ENCODE peak calls at places on chromosomes 4 and X, in nine cellular contexts. H is brain microvascular endothelial cell, U is epithelial cell of esophagus, D is AG09309, W is heart right ventricle, Y is body of pancreas, I is colonic mucosa, T is AG04449, R is A549. Z is an unnamed sample.
A peak's percentile ranks its signal among the peaks of the same experiment; 100 is the strongest.

GRCh38 chr4:34371676-34372075 is 1872.6 kb downstream of the ARAP2 start:
- DNase-seq in H (no peak), U (no peak), D (no peak), W (no peak), Y (no peak), I (no peak), T (no peak), R (no peak), Z (no peak)

GRCh38 chrX:121258545-121258944 is 211.1 kb downstream of the GLUD2 start:
- DNase-seq in H (no peak), U (no peak), D (no peak), W (no peak), Y (no peak), I (no peak), T (no peak), R (no peak), Z (no peak)

GRCh38 chrX:19867411-19867732 is 20.0 kb downstream of the SH3KBP1 start:
- DNase-seq in H (no peak), U (no peak), D (no peak), W (no peak), Y (no peak), I (no peak), T (no peak), R (no peak), Z (no peak)

GRCh38 chr4:24535399-24535798 is 49.0 kb downstream of the DHX15 start:
- DNase-seq in H (no peak), U (no peak), D (no peak), W (no peak), Y (no peak), I (no peak), T (no peak), R (no peak), Z (no peak)

GRCh38 chrX:71619193-71619592 is 882 bp upstream of the CXCR3 start:
- DNase-seq in H (no peak), U (no peak), D (no peak), W (no peak), Y (no peak), I (no peak), T (no peak), R (no peak), Z (no peak)

GRCh38 chr4:532588-533317 is 33.7 kb downstream of the PIGG start:
- DNase-seq in H (no peak), U (peak; percentile 17), D (no peak), W (no peak), Y (no peak), I (no peak), T (no peak), R (peak; percentile 19), Z (no peak)

GRCh38 chrX:49214996-49215526 is 15.1 kb upstream of the SYP start:
- DNase-seq in H (no peak), U (no peak), D (no peak), W (no peak), Y (no peak), I (no peak), T (no peak), R (no peak), Z (no peak)

GRCh38 chr4:7959066-7959465 is 19.4 kb upstream of the AFAP1 start:
- DNase-seq in H (no peak), U (no peak), D (no peak), W (no peak), Y (no peak), I (no peak), T (no peak), R (no peak), Z (no peak)

GRCh38 chr4:13612569-13612968 is 15.0 kb downstream of the BOD1L1 start:
- DNase-seq in H (no peak), U (no peak), D (no peak), W (no peak), Y (no peak), I (no peak), T (no peak), R (no peak), Z (no peak)

GRCh38 chr4:148442830-148443549 is 776 bp upstream of the NR3C2 start:
- DNase-seq in H (no peak), U (no peak), D (no peak), W (peak; percentile 45), Y (no peak), I (no peak), T (no peak), R (no peak), Z (no peak)

GRCh38 chr4:148444296-148445070 is 2.3 kb upstream of the NR3C2 start:
- DNase-seq in H (no peak), U (no peak), D (no peak), W (peak; percentile 55), Y (peak; percentile 47), I (peak; percentile 44), T (no peak), R (no peak), Z (peak; percentile 12)

GRCh38 chr4:148443550-148444295 is 1.5 kb upstream of the NR3C2 start:
- DNase-seq in H (no peak), U (peak; percentile 6), D (no peak), W (peak; percentile 42), Y (peak; percentile 44), I (peak; percentile 50), T (no peak), R (no peak), Z (peak; percentile 13)

GRCh38 chr4:148441986-148442829 is at the start of gene NR3C2:
- DNase-seq in H (peak; percentile 98), U (peak; percentile 98), D (peak; percentile 91), W (peak; percentile 96), Y (peak; percentile 99), I (peak; percentile 100), T (peak; percentile 76), R (peak; percentile 94), Z (peak; percentile 100)

DNA sequence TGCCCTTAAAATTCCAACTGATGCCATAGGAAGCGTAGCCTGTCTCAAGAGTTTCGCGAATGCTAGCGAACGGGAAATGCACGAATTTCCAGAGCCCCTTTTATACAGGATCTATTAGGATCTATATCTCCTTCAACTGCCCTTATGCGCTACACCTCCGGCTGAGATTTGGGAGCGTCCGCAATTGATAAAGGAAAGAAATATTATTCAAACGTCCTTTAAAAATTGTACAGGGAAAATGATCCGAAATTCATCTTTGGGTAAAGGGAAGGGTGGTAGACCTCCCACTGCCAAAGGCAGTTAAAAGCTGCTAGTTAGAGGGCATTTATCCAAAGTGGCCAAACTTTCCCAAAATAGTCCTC is 609 bp downstream of the NR3C2 start:
- DNase-seq in H (no peak), U (no peak), D (no peak), W (no peak), Y (no peak), I (peak; percentile 36), T (no peak), R (no peak), Z (no peak)
- H3K4me3 ChIP-seq in H (peak overlapping the region; percentile 78), U (peak overlapping the region; percentile 86), D (peak overlapping the region; percentile 90), W (peak overlapping the region; percentile 93), Y (peak overlapping the region; percentile 88), I (peak overlapping the region; percentile 87), T (peak overlapping the region; percentile 72), R (peak overlapping the region; percentile 64), Z (peak overlapping the region; percentile 97)

GRCh38 chrX:29090811-29091210 is 503.6 kb downstream of the IL1RAPL1 start:
- DNase-seq in H (no peak), U (peak; percentile 3), D (no peak), W (no peak), Y (no peak), I (no peak), T (no peak), R (peak; percentile 6), Z (no peak)
- H3K4me3 ChIP-seq in H (no peak overlapping the region), U (no peak overlapping the region), D (no peak overlapping the region), W (no peak overlapping the region), Y (no peak overlapping the region), I (no peak overlapping the region), T (no peak overlapping the region), R (no peak overlapping the region), Z (no peak overlapping the region)

GRCh38 chrX:43655961-43656494 is at the start of gene MAOA:
- DNase-seq in H (no peak), U (peak; percentile 71), D (no peak), W (peak; percentile 77), Y (peak; percentile 82), I (peak; percentile 93), T (no peak), R (no peak), Z (peak; percentile 90)
- H3K4me3 ChIP-seq in H (peak within 1 kb of the TSS; percentile 65), U (peak within 1 kb of the TSS; percentile 78), D (peak within 1 kb of the TSS; percentile 44), W (peak within 1 kb of the TSS; percentile 60), Y (peak within 1 kb of the TSS; percentile 22), I (peak within 1 kb of the TSS; percentile 60), T (peak within 1 kb of the TSS; percentile 55), R (peak within 1 kb of the TSS; percentile 74), Z (peak within 1 kb of the TSS; percentile 68)

GRCh38 chr4:57233391-57233790 is 123.2 kb upstream of the IGFBP7 start:
- DNase-seq in H (peak; percentile 31), U (peak; percentile 66), D (no peak), W (no peak), Y (no peak), I (no peak), T (no peak), R (peak; percentile 3), Z (no peak)
- H3K4me3 ChIP-seq in H (no peak overlapping the region), U (no peak overlapping the region), D (no peak overlapping the region), W (no peak overlapping the region), Y (no peak overlapping the region), I (no peak overlapping the region), T (no peak overlapping the region), R (no peak overlapping the region), Z (no peak overlapping the region)

GRCh38 chrX:139204576-139204902 is 326.0 kb upstream of the F9 start:
- DNase-seq in H (no peak), U (no peak), D (no peak), W (no peak), Y (no peak), I (no peak), T (no peak), R (no peak), Z (no peak)
- H3K4me3 ChIP-seq in H (peak overlapping the region; percentile 43), U (peak overlapping the region; percentile 42), D (peak overlapping the region; percentile 28), W (peak overlapping the region; percentile 25), Y (no peak overlapping the region), I (peak overlapping the region; percentile 38), T (peak overlapping the region; percentile 23), R (peak overlapping the region; percentile 42), Z (peak overlapping the region; percentile 63)

GRCh38 chr4:16952896-16953605 is 54.6 kb upstream of the LDB2 start:
- DNase-seq in H (no peak), U (no peak), D (no peak), W (no peak), Y (no peak), I (no peak), T (no peak), R (no peak), Z (no peak)

GRCh38 chr4:16952462-16952871 is 54.0 kb upstream of the LDB2 start:
- DNase-seq in H (no peak), U (peak; percentile 29), D (no peak), W (no peak), Y (no peak), I (no peak), T (no peak), R (no peak), Z (no peak)
- H3K4me3 ChIP-seq in H (no peak overlapping the region), U (no peak overlapping the region), D (peak overlapping the region; percentile 15), W (no peak overlapping the region), Y (no peak overlapping the region), I (no peak overlapping the region), T (peak overlapping the region; percentile 0), R (no peak overlapping the region), Z (no peak overlapping the region)

DNA sequence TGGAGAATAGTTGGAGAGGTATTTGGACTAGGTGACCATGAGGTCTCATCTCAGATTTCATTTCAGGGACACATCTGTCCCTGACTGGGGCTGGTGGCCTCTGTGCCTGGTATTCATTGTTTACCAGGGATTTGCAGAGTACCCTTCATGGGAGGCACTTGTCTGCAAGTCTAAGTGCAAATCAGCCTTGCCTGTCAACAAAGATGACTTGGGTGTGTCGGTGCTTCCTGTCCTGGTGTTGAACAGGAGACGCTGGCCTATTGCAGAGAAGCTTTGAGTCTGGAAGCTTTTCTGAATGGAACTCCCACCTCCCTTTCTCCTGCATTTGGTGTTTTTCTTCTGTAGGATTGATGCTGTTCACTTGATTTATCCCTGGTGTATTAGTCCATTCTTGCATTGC is 104.1 kb downstream of the TNIP2 start:
- DNase-seq in H (no peak), U (no peak), D (no peak), W (no peak), Y (no peak), I (no peak), T (no peak), R (no peak), Z (no peak)
- H3K4me3 ChIP-seq in H (no peak overlapping the region), U (no peak overlapping the region), D (no peak overlapping the region), W (no peak overlapping the region), Y (no peak overlapping the region), I (no peak overlapping the region), T (no peak overlapping the region), R (no peak overlapping the region), Z (no peak overlapping the region)

Z was measured in gastrocnemius medialis.